ENCODE peak calls at places on chromosomes 11 and 22, in nine cellular contexts. Q, W, C, N, T, O, Y, D and J are unnamed samples.

GRCh38 chr11:34454308-34455032 is 15.7 kb downstream of the CAT start:
- DNase-seq in C (no peak), D (no peak), O (no peak), Y (no peak), W (no peak), N (no peak), Q (no peak), T (no peak), J (no peak)

GRCh38 chr11:12169822-12170221 is 59.4 kb downstream of the MICAL2 start:
- DNase-seq in T (no peak), W (no peak), Y (no peak), Q (no peak), C (no peak), O (no peak), N (no peak), D (no peak), J (no peak)

GRCh38 chr22:41902932-41903421 is 11.9 kb downstream of the SHISA8 start:
- DNase-seq in Y (no peak), O (no peak), D (no peak), T (no peak), C (no peak), W (no peak), N (peak; percentile 64), Q (no peak), J (no peak)

GRCh38 chr11:24421766-24422165 is 75.1 kb upstream of the LUZP2 start:
- DNase-seq in D (no peak), Y (no peak), T (no peak), O (no peak), N (no peak), C (no peak), W (peak; percentile 4), Q (no peak), J (no peak)

GRCh38 chr11:97786961-97787360 is 1233.8 kb upstream of the CNTN5 start:
- DNase-seq in Q (no peak), N (no peak), O (no peak), C (no peak), D (no peak), T (no peak), W (no peak), Y (no peak), J (no peak)

GRCh38 chr11:115944596-115944995 is 440.4 kb upstream of the CADM1 start:
- DNase-seq in O (no peak), C (no peak), T (no peak), Q (no peak), W (no peak), N (no peak), Y (no peak), D (no peak), J (no peak)

GRCh38 chr11:6632116-6633073 is 13.2 kb upstream of the TPP1 start:
- DNase-seq in W (no peak), Y (no peak), Q (no peak), D (no peak), C (no peak), N (no peak), T (no peak), O (no peak), J (no peak)

GRCh38 chr11:120516461-120517389 is 5.2 kb downstream of the GRIK4 start:
- DNase-seq in D (no peak), C (peak; percentile 40), W (no peak), T (peak; percentile 45), Y (no peak), Q (peak; percentile 60), N (no peak), O (no peak), J (no peak)

GRCh38 chr11:60193687-60194433 is 11.0 kb upstream of the MS4A6A start:
- DNase-seq in Y (no peak), D (no peak), Q (no peak), C (peak; percentile 66), N (no peak), T (peak; percentile 58), O (peak; percentile 44), W (peak; percentile 80), J (no peak)

GRCh38 chr22:21760640-21761039 is 25.0 kb upstream of the YPEL1 start:
- DNase-seq in Y (no peak), D (no peak), Q (no peak), N (no peak), C (peak; percentile 46), T (no peak), W (peak; percentile 76), O (no peak), J (no peak)

GRCh38 chr11:13885083-13885482 is 77.4 kb upstream of the SPON1 start:
- DNase-seq in C (no peak), Q (no peak), N (no peak), D (no peak), T (no peak), O (no peak), Y (no peak), W (no peak), J (no peak)

GRCh38 chr11:113168358-113168757 is 146.0 kb upstream of the TTC12 start:
- DNase-seq in D (no peak), T (no peak), W (no peak), N (no peak), C (no peak), O (no peak), Q (no peak), Y (no peak), J (no peak)

GRCh38 chr22:35592418-35592967 is 24.6 kb downstream of the MB start:
- DNase-seq in C (no peak), Y (no peak), O (no peak), Q (no peak), T (no peak), W (no peak), N (no peak), D (no peak), J (no peak)

GRCh38 chr22:30878516-30879365 is 89.8 kb downstream of the MORC2 start:
- DNase-seq in N (no peak), C (no peak), W (no peak), O (no peak), T (peak; percentile 28), Q (no peak), D (no peak), Y (no peak), J (peak; percentile 36)

GRCh38 chr11:32531528-32531927 is 52.1 kb upstream of the EIF3M start:
- DNase-seq in W (no peak), O (no peak), C (no peak), Q (no peak), T (no peak), D (no peak), N (no peak), Y (no peak), J (no peak)
- H3K27ac ChIP-seq in W (no peak overlapping the region), O (no peak overlapping the region), C (no peak overlapping the region), Q (no peak overlapping the region), T (no peak overlapping the region), D (no peak overlapping the region), N (no peak overlapping the region), Y (no peak overlapping the region), J (no peak overlapping the region)

GRCh38 chr11:16788141-16789060 is 50.0 kb downstream of the C11orf58 start:
- DNase-seq in O (peak; percentile 41), N (peak; percentile 68), Q (peak; percentile 80), D (peak; percentile 42), T (peak; percentile 49), C (peak; percentile 88), W (peak; percentile 63), Y (no peak), J (peak; percentile 47)
- H3K27ac ChIP-seq in O (no peak overlapping the region), N (no peak overlapping the region), Q (no peak overlapping the region), D (no peak overlapping the region), T (no peak overlapping the region), C (peak overlapping the region; percentile 46), W (peak overlapping the region; percentile 13), Y (peak overlapping the region; percentile 44), J (no peak overlapping the region)

DNA sequence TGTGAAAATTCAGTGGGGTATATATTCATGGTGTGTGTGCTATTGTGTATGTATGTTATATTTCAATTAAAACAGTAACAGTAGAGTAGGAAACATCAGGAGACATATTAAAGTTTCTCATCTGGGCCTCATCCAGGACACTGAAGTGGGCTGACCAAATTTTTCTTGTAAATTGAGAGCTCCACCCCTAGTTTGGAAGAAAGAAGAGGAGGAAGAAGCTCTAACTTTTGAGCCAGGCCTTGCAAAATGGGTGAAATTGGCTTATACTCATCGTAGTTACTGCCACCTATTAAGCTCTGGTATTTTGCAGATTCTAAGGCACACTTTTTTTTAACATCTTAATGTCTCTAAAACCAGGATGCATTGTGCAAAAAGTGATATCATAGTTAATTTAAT is 33.7 kb downstream of the TSPAN18 start:
- DNase-seq in W (no peak), C (peak; percentile 41), D (no peak), T (no peak), Q (peak; percentile 58), O (no peak), Y (no peak), N (no peak), J (no peak)
- H3K27ac ChIP-seq in W (peak overlapping the region; percentile 14), C (peak overlapping the region; percentile 6), D (no peak overlapping the region), T (no peak overlapping the region), Q (peak overlapping the region; percentile 78), O (no peak overlapping the region), Y (no peak overlapping the region), N (no peak overlapping the region), J (no peak overlapping the region)

GRCh38 chr11:95877288-95877687 is 46.6 kb downstream of the MTMR2 start:
- DNase-seq in Q (no peak), W (peak; percentile 94), C (peak; percentile 96), N (no peak), Y (no peak), T (no peak), O (no peak), D (no peak), J (no peak)
- H3K27ac ChIP-seq in Q (no peak overlapping the region), W (peak overlapping the region; percentile 85), C (peak overlapping the region; percentile 83), N (no peak overlapping the region), Y (peak overlapping the region; percentile 43), T (no peak overlapping the region), O (no peak overlapping the region), D (no peak overlapping the region), J (no peak overlapping the region)

DNA sequence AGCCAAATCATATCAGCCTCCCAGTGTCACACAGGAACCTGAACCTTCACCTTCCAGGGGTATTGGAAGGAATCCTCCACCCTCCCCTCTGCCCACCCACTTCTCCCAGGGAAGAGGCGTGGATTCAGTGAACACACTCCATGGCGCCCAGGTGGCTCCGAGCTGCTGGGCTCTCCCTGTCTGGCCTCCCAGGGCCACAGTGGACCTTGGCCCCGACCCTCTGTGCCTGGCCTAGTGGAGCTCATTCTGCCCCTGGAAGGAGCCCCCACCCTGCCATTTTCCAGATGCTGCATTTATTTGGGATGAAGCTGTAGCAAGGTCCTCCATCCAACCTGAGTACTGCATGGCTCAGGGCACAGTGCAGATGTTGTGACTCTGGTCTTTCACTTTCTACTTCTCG is 1340.1 kb downstream of the TBC1D22A start:
- DNase-seq in T (no peak), W (no peak), Q (no peak), O (no peak), N (no peak), C (no peak), D (no peak), Y (no peak), J (no peak)
- H3K27ac ChIP-seq in T (no peak overlapping the region), W (no peak overlapping the region), Q (no peak overlapping the region), O (no peak overlapping the region), N (no peak overlapping the region), C (no peak overlapping the region), D (no peak overlapping the region), Y (no peak overlapping the region), J (no peak overlapping the region)